ENCODE peak calls at places on chromosome 9, in nine cellular contexts. One of them, this sample, is unnamed.

GRCh38 chr9:137084526-137084925 is 2.3 kb upstream of the MAN1B1 start:
- DNase-seq in stomach: no peak
- DNase-seq in upper lobe of left lung: no peak
- DNase-seq in HepG2: no peak
- DNase-seq in GM12878: no peak
- DNase-seq in HCT116: no peak
- DNase-seq in prostate gland: no peak
- DNase-seq in spleen: peak
- DNase-seq in transverse colon: no peak
- DNase-seq in this sample: no peak

GRCh38 chr9:8070779-8071444 is 271.3 kb upstream of the DMAC1 start:
- DNase-seq in stomach: no peak
- DNase-seq in upper lobe of left lung: peak
- DNase-seq in HepG2: no peak
- DNase-seq in GM12878: no peak
- DNase-seq in HCT116: no peak
- DNase-seq in prostate gland: no peak
- DNase-seq in spleen: no peak
- DNase-seq in transverse colon: no peak
- DNase-seq in this sample: no peak

GRCh38 chr9:81122749-81123148 is 566.6 kb downstream of the TLE1 start:
- DNase-seq in stomach: no peak
- DNase-seq in upper lobe of left lung: no peak
- DNase-seq in HepG2: no peak
- DNase-seq in GM12878: no peak
- DNase-seq in HCT116: no peak
- DNase-seq in prostate gland: no peak
- DNase-seq in spleen: no peak
- DNase-seq in transverse colon: no peak
- DNase-seq in this sample: no peak

GRCh38 chr9:87212563-87213154 is 265.4 kb upstream of the GAS1 start:
- DNase-seq in stomach: no peak
- DNase-seq in upper lobe of left lung: no peak
- DNase-seq in HepG2: no peak
- DNase-seq in GM12878: no peak
- DNase-seq in HCT116: peak
- DNase-seq in prostate gland: peak
- DNase-seq in spleen: no peak
- DNase-seq in transverse colon: no peak
- DNase-seq in this sample: no peak

GRCh38 chr9:122099271-122099869 is 6.3 kb upstream of the TTLL11 start:
- DNase-seq in stomach: peak
- DNase-seq in upper lobe of left lung: no peak
- DNase-seq in HepG2: peak
- DNase-seq in GM12878: no peak
- DNase-seq in HCT116: peak
- DNase-seq in prostate gland: peak
- DNase-seq in spleen: peak
- DNase-seq in transverse colon: peak
- DNase-seq in this sample: no peak

GRCh38 chr9:93654351-93654961 is 78.1 kb downstream of the PHF2 start:
- DNase-seq in stomach: no peak
- DNase-seq in upper lobe of left lung: no peak
- DNase-seq in HepG2: no peak
- DNase-seq in GM12878: no peak
- DNase-seq in HCT116: no peak
- DNase-seq in prostate gland: no peak
- DNase-seq in spleen: peak
- DNase-seq in transverse colon: peak
- DNase-seq in this sample: no peak

GRCh38 chr9:34125681-34126206 is 754 bp downstream of the DCAF12 start:
- DNase-seq in stomach: no peak
- DNase-seq in upper lobe of left lung: no peak
- DNase-seq in HepG2: peak
- DNase-seq in GM12878: no peak
- DNase-seq in HCT116: no peak
- DNase-seq in prostate gland: no peak
- DNase-seq in spleen: peak
- DNase-seq in transverse colon: peak
- DNase-seq in this sample: no peak

GRCh38 chr9:93501406-93501805 is 48.0 kb upstream of the FAM120AOS start:
- DNase-seq in stomach: no peak
- DNase-seq in upper lobe of left lung: no peak
- DNase-seq in HepG2: no peak
- DNase-seq in GM12878: no peak
- DNase-seq in HCT116: no peak
- DNase-seq in prostate gland: no peak
- DNase-seq in spleen: no peak
- DNase-seq in transverse colon: no peak
- DNase-seq in this sample: no peak

GRCh38 chr9:105141448-105142101 is 102.9 kb upstream of the SLC44A1 start:
- DNase-seq in stomach: no peak
- DNase-seq in upper lobe of left lung: no peak
- DNase-seq in HepG2: no peak
- DNase-seq in GM12878: no peak
- DNase-seq in HCT116: no peak
- DNase-seq in prostate gland: no peak
- DNase-seq in spleen: no peak
- DNase-seq in transverse colon: no peak
- DNase-seq in this sample: peak

GRCh38 chr9:13790055-13790454 is 510.6 kb upstream of the MPDZ start:
- DNase-seq in stomach: no peak
- DNase-seq in upper lobe of left lung: no peak
- DNase-seq in HepG2: no peak
- DNase-seq in GM12878: no peak
- DNase-seq in HCT116: no peak
- DNase-seq in prostate gland: no peak
- DNase-seq in spleen: no peak
- DNase-seq in transverse colon: no peak
- DNase-seq in this sample: no peak

GRCh38 chr9:5286262-5286661 is 18.3 kb downstream of the RLN2 start:
- DNase-seq in stomach: no peak
- DNase-seq in upper lobe of left lung: no peak
- DNase-seq in HepG2: no peak
- DNase-seq in GM12878: no peak
- DNase-seq in HCT116: no peak
- DNase-seq in prostate gland: no peak
- DNase-seq in spleen: no peak
- DNase-seq in transverse colon: no peak
- DNase-seq in this sample: no peak

GRCh38 chr9:137241490-137242328 is 622 bp downstream of the TUBB4B start:
- DNase-seq in stomach: peak
- DNase-seq in upper lobe of left lung: peak
- DNase-seq in HepG2: peak
- DNase-seq in GM12878: no peak
- DNase-seq in HCT116: no peak
- DNase-seq in prostate gland: no peak
- DNase-seq in spleen: peak
- DNase-seq in transverse colon: peak
- DNase-seq in this sample: no peak

GRCh38 chr9:99437145-99437544 is 215.1 kb downstream of the SEC61B start:
- DNase-seq in stomach: no peak
- DNase-seq in upper lobe of left lung: no peak
- DNase-seq in HepG2: no peak
- DNase-seq in GM12878: no peak
- DNase-seq in HCT116: no peak
- DNase-seq in prostate gland: no peak
- DNase-seq in spleen: no peak
- DNase-seq in transverse colon: no peak
- DNase-seq in this sample: no peak

GRCh38 chr9:125544988-125545651 is 161.9 kb downstream of the MAPKAP1 start:
- DNase-seq in stomach: peak
- DNase-seq in upper lobe of left lung: no peak
- DNase-seq in HepG2: no peak
- DNase-seq in GM12878: no peak
- DNase-seq in HCT116: no peak
- DNase-seq in prostate gland: peak
- DNase-seq in spleen: no peak
- DNase-seq in transverse colon: no peak
- DNase-seq in this sample: no peak

GRCh38 chr9:134066923-134067851 is 639 bp downstream of the BRD3 start:
- DNase-seq in stomach: peak
- DNase-seq in upper lobe of left lung: peak
- DNase-seq in HepG2: no peak
- DNase-seq in GM12878: no peak
- DNase-seq in HCT116: no peak
- DNase-seq in prostate gland: no peak
- DNase-seq in spleen: peak
- DNase-seq in transverse colon: peak
- DNase-seq in this sample: no peak

GRCh38 chr9:35729700-35730485 is 2.1 kb downstream of the TLN1 start:
- DNase-seq in stomach: peak
- DNase-seq in upper lobe of left lung: no peak
- DNase-seq in HepG2: peak
- DNase-seq in GM12878: no peak
- DNase-seq in HCT116: peak
- DNase-seq in prostate gland: no peak
- DNase-seq in spleen: peak
- DNase-seq in transverse colon: peak
- DNase-seq in this sample: no peak

GRCh38 chr9:104286792-104287191 is 192.7 kb downstream of the SMC2 start:
- DNase-seq in stomach: no peak
- DNase-seq in upper lobe of left lung: no peak
- DNase-seq in HepG2: no peak
- DNase-seq in GM12878: no peak
- DNase-seq in HCT116: no peak
- DNase-seq in prostate gland: no peak
- DNase-seq in spleen: no peak
- DNase-seq in transverse colon: peak
- DNase-seq in this sample: no peak

DNA sequence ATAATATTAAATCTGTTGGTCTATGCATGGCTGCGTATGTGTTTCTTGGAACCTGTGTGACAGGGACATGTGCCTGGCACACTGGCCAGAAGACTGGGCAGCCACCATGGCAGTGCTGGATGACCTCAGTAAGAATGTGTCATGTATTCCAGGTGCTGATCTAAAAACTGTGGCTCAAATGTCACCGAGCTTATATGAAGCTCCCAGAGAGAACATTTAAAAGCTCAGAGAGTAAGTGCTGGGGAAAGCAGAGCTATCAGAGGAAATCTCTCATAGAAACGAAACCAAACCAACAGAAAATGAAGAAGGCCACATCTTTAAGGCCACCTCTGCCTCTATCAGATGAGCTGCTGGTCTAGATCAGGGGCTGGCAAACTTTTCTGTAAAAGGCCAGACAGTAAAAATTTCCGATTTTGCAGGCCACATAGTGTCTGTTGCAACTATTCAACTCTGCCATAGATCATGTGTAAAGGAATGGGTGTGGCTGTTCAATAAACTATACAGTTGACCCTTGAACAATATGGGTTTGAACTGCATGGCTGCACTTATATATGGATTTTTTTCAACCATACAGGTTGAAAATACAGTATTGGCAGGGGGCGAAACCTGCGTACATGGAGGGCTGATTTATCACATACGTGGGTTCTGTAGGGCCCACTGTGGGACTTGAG is 31.8 kb downstream of the TSTD2 start:
- DNase-seq in stomach: no peak
- DNase-seq in upper lobe of left lung: no peak
- DNase-seq in HepG2: no peak
- DNase-seq in GM12878: no peak
- DNase-seq in HCT116: no peak
- DNase-seq in prostate gland: no peak
- DNase-seq in spleen: no peak
- DNase-seq in transverse colon: no peak
- DNase-seq in this sample: no peak
- TF ChIP-seq POLR2AphosphoS5 in stomach: no peak
- TF ChIP-seq POLR2AphosphoS5 in upper lobe of left lung: no peak
- TF ChIP-seq POLR2AphosphoS5 in HepG2: no peak
- TF ChIP-seq POLR2AphosphoS5 in GM12878: no peak
- TF ChIP-seq POLR2AphosphoS5 in HCT116: no peak
- TF ChIP-seq POLR2AphosphoS5 in prostate gland: no peak
- TF ChIP-seq POLR2AphosphoS5 in spleen: no peak
- TF ChIP-seq POLR2AphosphoS5 in transverse colon: no peak
- TF ChIP-seq POLR2AphosphoS5 in this sample: no peak

DNA sequence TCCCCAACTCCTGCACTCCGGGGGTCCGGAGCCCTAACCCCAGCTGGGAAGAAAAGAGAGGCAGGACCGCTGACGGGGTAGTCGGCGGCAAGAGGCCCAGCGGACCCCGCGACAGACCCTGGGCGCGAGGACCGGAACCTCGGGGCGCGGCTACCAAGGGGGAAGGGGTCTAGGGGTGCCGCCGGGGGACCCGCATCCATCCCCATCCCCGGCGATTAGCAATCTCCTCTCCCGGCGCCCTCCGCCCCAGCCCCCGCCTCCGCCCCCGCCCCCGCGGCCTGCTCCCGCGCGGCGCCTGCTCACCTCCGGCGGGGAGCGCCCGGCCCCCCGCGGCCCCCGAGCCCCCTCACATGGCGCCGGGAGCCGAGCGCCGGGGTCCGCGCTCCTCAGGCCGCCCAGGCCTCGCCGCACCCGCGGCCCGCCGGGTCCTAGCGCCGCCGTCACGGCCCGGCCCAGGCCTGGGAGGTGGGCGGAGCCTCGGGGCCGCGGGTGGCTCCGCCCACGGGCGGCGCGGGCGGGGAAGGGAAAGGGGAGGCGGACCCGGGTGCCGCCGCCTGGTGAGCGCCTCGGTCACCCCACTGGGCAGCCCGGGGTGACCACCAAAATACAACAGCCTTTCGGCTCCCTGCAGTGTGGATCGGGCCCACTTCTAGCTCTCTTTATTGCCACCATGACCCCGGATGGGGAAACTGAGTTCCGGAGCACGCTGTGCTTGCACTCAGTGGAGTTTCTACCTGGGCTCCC is at the start of gene ST6GALNAC6:
- DNase-seq in stomach: peak
- DNase-seq in upper lobe of left lung: peak
- DNase-seq in HepG2: no peak
- DNase-seq in GM12878: no peak
- DNase-seq in HCT116: no peak
- DNase-seq in prostate gland: no peak
- DNase-seq in spleen: peak
- DNase-seq in transverse colon: peak
- DNase-seq in this sample: no peak
- TF ChIP-seq POLR2A in stomach: no peak
- TF ChIP-seq POLR2A in upper lobe of left lung: no peak
- TF ChIP-seq POLR2A in HepG2: no peak
- TF ChIP-seq POLR2A in GM12878: peak
- TF ChIP-seq POLR2A in HCT116: no peak
- TF ChIP-seq POLR2A in prostate gland: peak
- TF ChIP-seq POLR2A in spleen: no peak
- TF ChIP-seq POLR2A in transverse colon: no peak
- TF ChIP-seq POLR2A in this sample: peak

GRCh38 chr9:15889555-15889954 is 336.7 kb downstream of the CCDC171 start:
- DNase-seq in stomach: no peak
- DNase-seq in upper lobe of left lung: no peak
- DNase-seq in HepG2: no peak
- DNase-seq in GM12878: no peak
- DNase-seq in HCT116: no peak
- DNase-seq in prostate gland: no peak
- DNase-seq in spleen: no peak
- DNase-seq in transverse colon: no peak
- DNase-seq in this sample: no peak
- TF ChIP-seq CTCF in stomach: no peak
- TF ChIP-seq CTCF in upper lobe of left lung: no peak
- TF ChIP-seq CTCF in HepG2: no peak
- TF ChIP-seq CTCF in GM12878: no peak
- TF ChIP-seq CTCF in HCT116: no peak
- TF ChIP-seq CTCF in prostate gland: no peak
- TF ChIP-seq CTCF in spleen: no peak
- TF ChIP-seq CTCF in transverse colon: no peak
- TF ChIP-seq CTCF in this sample: no peak

GRCh38 chr9:3014164-3014563 is 170.3 kb upstream of the PUM3 start:
- DNase-seq in stomach: no peak
- DNase-seq in upper lobe of left lung: no peak
- DNase-seq in HepG2: no peak
- DNase-seq in GM12878: no peak
- DNase-seq in HCT116: no peak
- DNase-seq in prostate gland: no peak
- DNase-seq in spleen: no peak
- DNase-seq in transverse colon: no peak
- DNase-seq in this sample: no peak
- TF ChIP-seq POLR2AphosphoS5 in stomach: no peak
- TF ChIP-seq POLR2AphosphoS5 in upper lobe of left lung: no peak
- TF ChIP-seq POLR2AphosphoS5 in HepG2: no peak
- TF ChIP-seq POLR2AphosphoS5 in GM12878: no peak
- TF ChIP-seq POLR2AphosphoS5 in HCT116: no peak
- TF ChIP-seq POLR2AphosphoS5 in prostate gland: no peak
- TF ChIP-seq POLR2AphosphoS5 in spleen: no peak
- TF ChIP-seq POLR2AphosphoS5 in transverse colon: no peak
- TF ChIP-seq POLR2AphosphoS5 in this sample: no peak

This sample was measured in vagina.